ENCODE peak calls at places on chromosomes 7 and 10, in eight cellular contexts. One of them, this sample, is unnamed.
A peak's percentile ranks its signal among the peaks of the same experiment; 100 is the strongest.

GRCh38 chr10:31838709-31839108 is 89.9 kb downstream of the ARHGAP12 start:
- DNase-seq in OCI-LY7: no peak
- DNase-seq in tibial nerve: no peak
- DNase-seq in Peyer's patch: no peak
- DNase-seq in foreskin fibroblast: no peak
- DNase-seq in IMR-90: no peak
- DNase-seq in keratinocyte: no peak
- DNase-seq in AG09309: no peak
- DNase-seq in this sample: no peak

GRCh38 chr10:75742355-75742754 is 310.9 kb downstream of the LRMDA start:
- DNase-seq in keratinocyte: no peak
- DNase-seq in tibial nerve: no peak
- DNase-seq in IMR-90: no peak
- DNase-seq in AG09309: no peak
- DNase-seq in foreskin fibroblast: no peak
- DNase-seq in OCI-LY7: no peak
- DNase-seq in Peyer's patch: no peak
- DNase-seq in this sample: no peak

GRCh38 chr10:84607523-84607922 is 279.1 kb downstream of the CCSER2 start:
- DNase-seq in keratinocyte: no peak
- DNase-seq in foreskin fibroblast: no peak
- DNase-seq in IMR-90: no peak
- DNase-seq in AG09309: no peak
- DNase-seq in Peyer's patch: no peak
- DNase-seq in tibial nerve: no peak
- DNase-seq in OCI-LY7: no peak
- DNase-seq in this sample: no peak

GRCh38 chr7:65896279-65896678 is 23.4 kb downstream of the VKORC1L1 start:
- DNase-seq in keratinocyte: no peak
- DNase-seq in Peyer's patch: no peak
- DNase-seq in foreskin fibroblast: no peak
- DNase-seq in tibial nerve: no peak
- DNase-seq in IMR-90: no peak
- DNase-seq in AG09309: no peak
- DNase-seq in OCI-LY7: no peak
- DNase-seq in this sample: no peak

GRCh38 chr10:3887404-3887803 is 102.4 kb upstream of the KLF6 start:
- DNase-seq in OCI-LY7: no peak
- DNase-seq in Peyer's patch: peak; percentile 46
- DNase-seq in tibial nerve: no peak
- DNase-seq in AG09309: no peak
- DNase-seq in IMR-90: no peak
- DNase-seq in foreskin fibroblast: no peak
- DNase-seq in keratinocyte: no peak
- DNase-seq in this sample: peak; percentile 53

GRCh38 chr7:83550100-83550499 is 98.8 kb downstream of the SEMA3E start:
- DNase-seq in Peyer's patch: no peak
- DNase-seq in OCI-LY7: no peak
- DNase-seq in tibial nerve: no peak
- DNase-seq in foreskin fibroblast: peak; percentile 70
- DNase-seq in AG09309: no peak
- DNase-seq in keratinocyte: no peak
- DNase-seq in IMR-90: peak; percentile 74
- DNase-seq in this sample: peak; percentile 25

GRCh38 chr7:141541375-141541774 is 9.8 kb upstream of the AGK start:
- DNase-seq in IMR-90: no peak
- DNase-seq in foreskin fibroblast: no peak
- DNase-seq in tibial nerve: no peak
- DNase-seq in Peyer's patch: no peak
- DNase-seq in AG09309: no peak
- DNase-seq in OCI-LY7: no peak
- DNase-seq in keratinocyte: no peak
- DNase-seq in this sample: no peak

GRCh38 chr7:40019558-40019957 is 69.5 kb downstream of the CDK13 start:
- DNase-seq in tibial nerve: no peak
- DNase-seq in foreskin fibroblast: no peak
- DNase-seq in OCI-LY7: no peak
- DNase-seq in IMR-90: no peak
- DNase-seq in AG09309: no peak
- DNase-seq in Peyer's patch: no peak
- DNase-seq in keratinocyte: no peak
- DNase-seq in this sample: no peak

GRCh38 chr7:94972296-94972695 is 64.9 kb downstream of the PPP1R9A start:
- DNase-seq in foreskin fibroblast: peak; percentile 58
- DNase-seq in OCI-LY7: no peak
- DNase-seq in Peyer's patch: no peak
- DNase-seq in IMR-90: no peak
- DNase-seq in keratinocyte: no peak
- DNase-seq in tibial nerve: no peak
- DNase-seq in AG09309: no peak
- DNase-seq in this sample: peak; percentile 71

GRCh38 chr10:17409170-17409733 is 45.1 kb downstream of the ST8SIA6 start:
- DNase-seq in OCI-LY7: no peak
- DNase-seq in foreskin fibroblast: no peak
- DNase-seq in keratinocyte: no peak
- DNase-seq in tibial nerve: no peak
- DNase-seq in AG09309: no peak
- DNase-seq in IMR-90: peak; percentile 5
- DNase-seq in Peyer's patch: no peak
- DNase-seq in this sample: peak; percentile 30

GRCh38 chr10:73512207-73512743 is 16.5 kb upstream of the PPP3CB start:
- DNase-seq in Peyer's patch: no peak
- DNase-seq in AG09309: no peak
- DNase-seq in tibial nerve: no peak
- DNase-seq in keratinocyte: no peak
- DNase-seq in IMR-90: no peak
- DNase-seq in foreskin fibroblast: no peak
- DNase-seq in OCI-LY7: no peak
- DNase-seq in this sample: no peak

GRCh38 chr10:102775201-102775972 is 31.6 kb downstream of the WBP1L start:
- DNase-seq in AG09309: no peak
- DNase-seq in tibial nerve: peak; percentile 68
- DNase-seq in keratinocyte: no peak
- DNase-seq in Peyer's patch: no peak
- DNase-seq in IMR-90: peak; percentile 15
- DNase-seq in foreskin fibroblast: no peak
- DNase-seq in OCI-LY7: no peak
- DNase-seq in this sample: peak; percentile 74

GRCh38 chr10:102778781-102779180 is 35.0 kb downstream of the WBP1L start:
- DNase-seq in keratinocyte: no peak
- DNase-seq in OCI-LY7: no peak
- DNase-seq in Peyer's patch: no peak
- DNase-seq in foreskin fibroblast: no peak
- DNase-seq in IMR-90: no peak
- DNase-seq in AG09309: no peak
- DNase-seq in tibial nerve: no peak
- DNase-seq in this sample: no peak

GRCh38 chr10:102777696-102778530 is 34.2 kb downstream of the WBP1L start:
- DNase-seq in tibial nerve: no peak
- DNase-seq in keratinocyte: peak; percentile 35
- DNase-seq in AG09309: no peak
- DNase-seq in IMR-90: no peak
- DNase-seq in OCI-LY7: no peak
- DNase-seq in foreskin fibroblast: no peak
- DNase-seq in Peyer's patch: no peak
- DNase-seq in this sample: peak; percentile 27

GRCh38 chr10:102775973-102776669 is 32.4 kb downstream of the WBP1L start:
- DNase-seq in keratinocyte: no peak
- DNase-seq in OCI-LY7: no peak
- DNase-seq in Peyer's patch: peak; percentile 72
- DNase-seq in AG09309: no peak
- DNase-seq in IMR-90: peak; percentile 91
- DNase-seq in tibial nerve: peak; percentile 68
- DNase-seq in foreskin fibroblast: peak; percentile 54
- DNase-seq in this sample: peak; percentile 87

GRCh38 chr10:102776779-102777417 is 33.1 kb downstream of the WBP1L start:
- DNase-seq in OCI-LY7: no peak
- DNase-seq in AG09309: peak; percentile 85
- DNase-seq in Peyer's patch: peak; percentile 71
- DNase-seq in foreskin fibroblast: peak; percentile 94
- DNase-seq in keratinocyte: peak; percentile 87
- DNase-seq in tibial nerve: peak; percentile 57
- DNase-seq in IMR-90: peak; percentile 98
- DNase-seq in this sample: peak; percentile 98
- H3K4me3 ChIP-seq in OCI-LY7: no peak overlapping the region
- H3K4me3 ChIP-seq in AG09309: peak overlapping the region; percentile 17
- H3K4me3 ChIP-seq in Peyer's patch: peak overlapping the region; percentile 3
- H3K4me3 ChIP-seq in foreskin fibroblast: peak overlapping the region; percentile 26
- H3K4me3 ChIP-seq in keratinocyte: peak overlapping the region; percentile 57
- H3K4me3 ChIP-seq in tibial nerve: peak overlapping the region; percentile 18
- H3K4me3 ChIP-seq in IMR-90: peak overlapping the region; percentile 22
- H3K4me3 ChIP-seq in this sample: peak overlapping the region; percentile 34

DNA sequence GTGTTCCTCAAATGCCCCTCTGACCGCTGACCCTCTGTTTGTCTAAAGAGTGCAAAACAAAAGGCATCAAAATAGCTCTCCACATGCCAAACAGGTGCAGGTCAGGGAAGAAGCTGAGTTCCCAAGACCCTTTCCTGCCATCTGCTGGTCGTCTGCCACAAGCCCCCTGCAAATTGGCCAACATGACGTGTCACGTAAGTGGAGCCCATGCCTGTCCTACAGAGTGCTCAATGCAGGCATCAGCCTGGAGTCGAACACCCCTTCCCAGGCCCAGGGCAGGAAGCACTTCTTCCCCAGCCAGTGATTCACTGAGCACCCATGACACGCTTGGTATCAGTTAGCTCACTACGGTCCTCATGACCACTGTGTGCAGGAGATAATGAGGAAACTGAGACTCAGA is 14.1 kb downstream of the TMEM72 start:
- DNase-seq in keratinocyte: no peak
- DNase-seq in foreskin fibroblast: no peak
- DNase-seq in tibial nerve: no peak
- DNase-seq in Peyer's patch: no peak
- DNase-seq in AG09309: no peak
- DNase-seq in IMR-90: peak; percentile 6
- DNase-seq in OCI-LY7: peak; percentile 38
- DNase-seq in this sample: no peak
- TF ChIP-seq CTCF in keratinocyte: peak; percentile 2
- TF ChIP-seq CTCF in foreskin fibroblast: peak; percentile 6
- TF ChIP-seq CTCF in tibial nerve: no peak
- TF ChIP-seq CTCF in Peyer's patch: no peak
- TF ChIP-seq CTCF in AG09309: no peak
- TF ChIP-seq CTCF in IMR-90: peak; percentile 10
- TF ChIP-seq CTCF in OCI-LY7: peak; percentile 64
- TF ChIP-seq CTCF in this sample: no peak

DNA sequence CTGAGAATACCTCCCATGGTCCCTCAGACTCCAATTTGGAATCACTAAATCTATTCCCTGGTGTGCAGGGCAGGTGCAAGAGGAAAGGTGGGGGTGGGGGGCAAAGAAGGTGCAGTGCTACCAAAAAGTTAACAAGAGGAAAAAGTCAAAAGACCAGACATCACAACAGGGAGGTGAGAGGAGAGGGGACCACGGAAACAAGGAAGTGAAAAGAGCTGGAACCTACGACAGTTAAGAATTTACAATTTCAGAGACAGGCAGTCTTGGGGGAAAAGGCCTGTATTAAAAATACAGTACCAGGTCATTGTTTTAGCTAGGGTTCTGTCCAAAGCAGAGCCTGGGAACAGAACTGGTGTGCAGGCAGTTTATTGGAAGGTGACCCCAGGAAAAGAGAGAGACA is 14.6 kb downstream of the ITGB1 start:
- DNase-seq in OCI-LY7: peak; percentile 50
- DNase-seq in foreskin fibroblast: no peak
- DNase-seq in Peyer's patch: no peak
- DNase-seq in IMR-90: no peak
- DNase-seq in tibial nerve: no peak
- DNase-seq in AG09309: no peak
- DNase-seq in keratinocyte: no peak
- DNase-seq in this sample: no peak
- H3K4me3 ChIP-seq in OCI-LY7: peak overlapping the region; percentile 10
- H3K4me3 ChIP-seq in foreskin fibroblast: no peak overlapping the region
- H3K4me3 ChIP-seq in Peyer's patch: no peak overlapping the region
- H3K4me3 ChIP-seq in IMR-90: no peak overlapping the region
- H3K4me3 ChIP-seq in tibial nerve: no peak overlapping the region
- H3K4me3 ChIP-seq in AG09309: no peak overlapping the region
- H3K4me3 ChIP-seq in keratinocyte: peak overlapping the region; percentile 36
- H3K4me3 ChIP-seq in this sample: no peak overlapping the region

GRCh38 chr7:121300685-121301084 is 28.1 kb upstream of the WNT16 start:
- DNase-seq in keratinocyte: no peak
- DNase-seq in IMR-90: no peak
- DNase-seq in AG09309: no peak
- DNase-seq in OCI-LY7: no peak
- DNase-seq in foreskin fibroblast: no peak
- DNase-seq in tibial nerve: no peak
- DNase-seq in Peyer's patch: no peak
- DNase-seq in this sample: no peak

GRCh38 chr7:121294448-121294992 is 34.3 kb upstream of the WNT16 start:
- DNase-seq in OCI-LY7: no peak
- DNase-seq in tibial nerve: no peak
- DNase-seq in keratinocyte: no peak
- DNase-seq in foreskin fibroblast: no peak
- DNase-seq in Peyer's patch: no peak
- DNase-seq in AG09309: no peak
- DNase-seq in IMR-90: no peak
- DNase-seq in this sample: no peak

GRCh38 chr7:121301441-121302213 is 27.2 kb upstream of the WNT16 start:
- DNase-seq in AG09309: no peak
- DNase-seq in foreskin fibroblast: no peak
- DNase-seq in IMR-90: peak; percentile 27
- DNase-seq in Peyer's patch: no peak
- DNase-seq in tibial nerve: no peak
- DNase-seq in keratinocyte: no peak
- DNase-seq in OCI-LY7: no peak
- DNase-seq in this sample: no peak

GRCh38 chr7:121298831-121299239 is 30.0 kb upstream of the WNT16 start:
- DNase-seq in foreskin fibroblast: no peak
- DNase-seq in OCI-LY7: no peak
- DNase-seq in IMR-90: no peak
- DNase-seq in Peyer's patch: no peak
- DNase-seq in keratinocyte: no peak
- DNase-seq in tibial nerve: no peak
- DNase-seq in AG09309: no peak
- DNase-seq in this sample: no peak

DNA sequence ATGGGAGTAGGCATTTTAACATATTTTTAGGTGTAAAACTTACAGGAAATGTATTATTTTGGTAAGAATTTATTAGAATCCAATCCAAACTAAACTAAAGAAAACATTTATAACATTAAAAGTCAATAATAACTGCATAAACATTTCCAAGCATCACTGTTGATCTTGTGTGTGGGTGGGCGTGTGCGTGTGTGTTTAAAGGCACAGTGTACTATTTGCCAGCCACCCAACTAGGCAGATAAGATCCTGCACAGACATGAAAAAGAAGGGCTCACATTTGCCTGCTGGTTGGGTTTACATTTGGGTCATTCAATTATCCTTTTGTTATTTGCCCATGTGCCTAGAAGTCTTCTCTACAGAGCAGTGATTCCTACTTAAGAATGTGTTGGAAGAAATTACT is 31.0 kb upstream of the WNT16 start:
- DNase-seq in AG09309: no peak
- DNase-seq in tibial nerve: no peak
- DNase-seq in Peyer's patch: no peak
- DNase-seq in keratinocyte: no peak
- DNase-seq in foreskin fibroblast: no peak
- DNase-seq in IMR-90: no peak
- DNase-seq in OCI-LY7: no peak
- DNase-seq in this sample: no peak
- TF ChIP-seq CTCF in AG09309: no peak
- TF ChIP-seq CTCF in tibial nerve: no peak
- TF ChIP-seq CTCF in Peyer's patch: no peak
- TF ChIP-seq CTCF in keratinocyte: no peak
- TF ChIP-seq CTCF in foreskin fibroblast: no peak
- TF ChIP-seq CTCF in IMR-90: no peak
- TF ChIP-seq CTCF in OCI-LY7: no peak
- TF ChIP-seq CTCF in this sample: no peak